ENCODE peak calls at places on chromosomes 5 and 9, in seven cellular contexts. B is IMR-90, R is trophoblast cell, X is mesendoderm, K is H1, W is H9, D is mesenchymal stem cell. E is an unnamed sample.

GRCh38 chr5:140039561-140039960 is 3.5 kb downstream of the NRG2 start:
- DNase-seq in K (no peak), D (peak), X (no peak), W (no peak), B (no peak), R (no peak), E (no peak)

GRCh38 chr5:151072234-151073025 is 8.4 kb downstream of the TNIP1 start:
- DNase-seq in B (peak), X (peak), R (peak), K (no peak), D (peak), W (no peak), E (no peak)

GRCh38 chr5:128844354-128844923 is 120.8 kb upstream of the SLC27A6 start:
- DNase-seq in K (no peak), B (peak), X (peak), W (no peak), D (peak), R (no peak), E (peak)

GRCh38 chr9:135187365-135187764 is 99.9 kb downstream of the OLFM1 start:
- DNase-seq in W (no peak), D (no peak), B (no peak), X (no peak), K (no peak), R (no peak), E (no peak)

GRCh38 chr5:172637122-172637580 is 3.9 kb upstream of the NEURL1B start:
- DNase-seq in W (no peak), D (no peak), X (no peak), R (no peak), B (no peak), K (no peak), E (no peak)

GRCh38 chr9:135146766-135147472 is 59.5 kb downstream of the OLFM1 start:
- DNase-seq in K (no peak), R (no peak), B (no peak), D (no peak), X (no peak), W (no peak), E (no peak)

GRCh38 chr9:127568618-127568970 is 43.5 kb upstream of the STXBP1 start:
- DNase-seq in R (no peak), X (peak), W (peak), K (no peak), B (no peak), D (no peak), E (no peak)

GRCh38 chr5:139863361-139863760 is 67.8 kb downstream of the PSD2 start:
- DNase-seq in R (no peak), X (no peak), K (no peak), D (no peak), W (no peak), B (no peak), E (no peak)

GRCh38 chr5:143456952-143457547 is 53.6 kb upstream of the NR3C1 start:
- DNase-seq in D (peak), W (no peak), B (peak), K (no peak), X (no peak), R (peak), E (no peak)

GRCh38 chr5:115116001-115116400 is 53.7 kb downstream of the TRIM36 start:
- DNase-seq in X (no peak), K (no peak), B (no peak), R (no peak), D (no peak), W (no peak), E (no peak)

GRCh38 chr5:61755726-61756125 is 423.7 kb downstream of the ZSWIM6 start:
- DNase-seq in W (no peak), R (no peak), B (no peak), X (no peak), D (no peak), K (no peak), E (no peak)

GRCh38 chr5:158601118-158601517 is 498.6 kb downstream of the EBF1 start:
- DNase-seq in D (no peak), X (no peak), B (no peak), W (no peak), K (no peak), R (no peak), E (no peak)

GRCh38 chr9:110763568-110763967 is 95.0 kb downstream of the MUSK start:
- DNase-seq in X (no peak), R (peak), B (no peak), D (no peak), K (no peak), W (no peak), E (no peak)

GRCh38 chr5:111261610-111262009 is 37.4 kb downstream of the CAMK4 start:
- DNase-seq in K (no peak), D (no peak), R (no peak), W (no peak), X (no peak), B (no peak), E (no peak)

GRCh38 chr9:91856419-91856818 is 93.6 kb downstream of the ROR2 start:
- DNase-seq in W (no peak), K (no peak), B (no peak), D (no peak), R (no peak), X (peak), E (no peak)

GRCh38 chr9:131769361-131769760 is 29.5 kb upstream of the RAPGEF1 start:
- DNase-seq in X (peak), K (no peak), R (peak), D (no peak), B (no peak), W (no peak), E (no peak)
- H3K23ac ChIP-seq in X (no peak), K (no peak), R (no peak), D (no peak), B (no peak), W (no peak), E (no peak)

DNA sequence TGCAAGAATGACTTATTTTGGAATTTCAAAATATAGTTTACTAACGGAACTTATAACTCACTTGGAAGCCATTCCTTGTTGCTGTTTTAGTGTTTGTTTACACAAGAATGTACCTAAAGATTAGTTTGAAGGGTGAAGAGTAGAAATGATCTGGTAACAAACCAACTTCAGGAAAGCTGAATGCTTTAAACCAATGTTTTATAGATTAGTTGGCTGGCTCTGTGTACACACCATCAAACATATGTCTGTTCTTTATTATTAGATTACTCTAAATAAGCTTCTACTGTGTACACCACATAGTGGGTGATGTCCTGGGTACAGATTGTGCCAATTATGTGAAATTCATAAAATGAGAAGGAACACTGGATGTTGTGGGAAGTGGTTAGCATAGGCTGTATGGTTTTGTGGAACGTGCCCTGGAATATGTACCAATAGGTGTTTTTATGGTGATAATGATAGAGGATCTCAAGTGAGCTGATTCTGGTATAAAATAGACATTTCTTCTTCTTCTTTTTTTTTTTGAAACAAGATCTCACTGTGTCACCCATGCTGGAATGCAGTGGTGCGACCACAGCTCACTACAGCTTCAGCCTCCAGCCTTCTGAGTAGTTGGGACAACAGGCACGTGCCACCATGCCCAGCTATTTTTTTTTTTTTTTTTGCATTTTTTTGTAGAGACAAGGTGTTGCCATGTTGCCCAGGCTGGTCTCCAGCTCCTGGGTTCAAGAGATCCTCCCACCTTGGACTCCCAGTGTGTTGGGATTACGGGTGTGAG is 109.3 kb upstream of the DHFR start:
- DNase-seq in B (peak), K (no peak), R (no peak), D (peak), W (no peak), X (no peak), E (no peak)
- H3K9ac ChIP-seq in B (no peak), K (no peak), R (no peak), D (no peak), W (no peak), X (no peak), E (no peak)

GRCh38 chr9:137097761-137098462 is 11.1 kb downstream of the MAN1B1 start:
- DNase-seq in X (no peak), D (no peak), W (no peak), B (no peak), K (no peak), R (no peak), E (no peak)

GRCh38 chr9:137099231-137099630 is 12.4 kb downstream of the MAN1B1 start:
- DNase-seq in R (no peak), X (no peak), K (no peak), W (no peak), D (no peak), B (no peak), E (no peak)

GRCh38 chr9:137095664-137096517 is 9.1 kb downstream of the MAN1B1 start:
- DNase-seq in D (no peak), R (no peak), W (no peak), B (no peak), X (no peak), K (no peak), E (no peak)

DNA sequence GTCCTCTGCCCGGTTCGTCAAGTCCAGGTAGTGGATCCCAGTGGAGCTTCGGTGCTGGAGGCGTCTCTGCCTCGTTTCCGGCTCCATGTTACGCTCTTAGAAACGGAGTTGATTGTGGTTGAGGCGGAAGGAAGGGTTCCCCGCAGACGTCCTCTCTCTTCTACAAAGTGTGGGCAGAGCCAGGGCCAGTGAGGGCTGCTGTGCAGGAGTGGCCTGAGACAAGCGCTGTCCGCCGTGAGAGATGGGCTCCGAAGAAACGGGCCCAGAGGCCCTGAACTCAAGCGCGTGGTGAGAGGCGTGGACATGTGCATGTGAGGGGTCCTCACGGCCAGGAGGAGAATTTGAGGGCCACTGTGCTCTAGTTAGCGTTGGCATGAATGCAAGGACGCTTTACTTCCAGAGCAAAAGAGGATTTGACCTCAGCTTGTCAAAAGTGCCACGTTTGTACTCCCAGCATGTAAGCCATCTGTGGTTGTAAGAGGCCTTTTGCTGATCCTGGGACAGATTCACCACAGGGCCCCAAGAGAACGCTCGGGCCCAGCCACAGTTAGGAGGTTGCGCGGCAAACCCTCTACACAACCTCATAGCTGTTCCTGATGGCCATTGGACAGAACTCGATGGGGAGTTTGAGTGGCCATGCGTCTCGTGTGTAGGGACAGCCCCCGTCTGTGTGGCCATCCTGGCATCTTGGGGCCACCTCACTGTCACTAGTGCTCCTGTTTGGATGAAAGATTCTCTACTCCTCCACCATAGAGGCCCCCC is 10.2 kb downstream of the MAN1B1 start:
- DNase-seq in W (no peak), K (no peak), B (no peak), X (no peak), D (no peak), R (no peak), E (no peak)
- H3K18ac ChIP-seq in W (no peak), K (no peak), B (no peak), X (no peak), D (no peak), R (no peak), E (no peak)

GRCh38 chr9:137201205-137201868 is 796 bp upstream of the TPRN start:
- DNase-seq in K (peak), X (peak), R (no peak), D (no peak), B (no peak), W (no peak), E (no peak)
- H3K23ac ChIP-seq in K (no peak), X (no peak), R (no peak), D (peak), B (peak), W (no peak), E (peak)

GRCh38 chr5:69367697-69368279 is 1.5 kb downstream of the AK6 start:
- DNase-seq in R (peak), B (no peak), K (no peak), W (no peak), D (peak), X (no peak), E (no peak)
- H3K9ac ChIP-seq in R (no peak), B (no peak), K (peak), W (no peak), D (peak), X (peak), E (no peak)

E was measured in neuronal stem cell.